ENCODE peak calls at places on chromosomes 6 and 20, in eight cellular contexts. P is sigmoid colon, T is endothelial cell of umbilical vein, Q is Panc1, J is transverse colon, N is breast epithelium, U is upper lobe of left lung, Y is prostate gland. B is an unnamed sample. For H3K4me1, the result is how much of the 10 kb centered on the place peaks cover.

GRCh38 chr6:45714795-45715507 is 300.7 kb downstream of the CLIC5 start:
- DNase-seq in Y (peak), T (peak), J (peak), Q (peak), P (peak), U (peak), N (peak), B (no peak)

GRCh38 chr20:4607287-4607713 is 114.4 kb upstream of the PRND start:
- DNase-seq in Q (peak), N (peak), T (peak), P (no peak), Y (peak), U (peak), J (peak), B (no peak)

GRCh38 chr6:79453558-79454042 is 83.6 kb downstream of the LCA5 start:
- DNase-seq in Y (peak), P (no peak), T (no peak), N (peak), U (no peak), J (no peak), Q (no peak), B (no peak)

GRCh38 chr6:136365781-136366354 is 76.2 kb upstream of the BCLAF1 start:
- DNase-seq in P (peak), N (peak), Y (peak), U (peak), T (no peak), Q (no peak), J (peak), B (peak)

GRCh38 chr20:47748851-47749250 is 36.4 kb downstream of the SULF2 start:
- DNase-seq in Q (no peak), U (peak), N (no peak), T (peak), P (no peak), J (no peak), Y (no peak), B (no peak)

GRCh38 chr20:54267510-54268003 is 59.7 kb downstream of the PFDN4 start:
- DNase-seq in T (no peak), P (no peak), Y (peak), Q (no peak), N (peak), U (peak), J (no peak), B (no peak)

GRCh38 chr6:74631558-74631957 is 574.3 kb downstream of the COL12A1 start:
- DNase-seq in P (no peak), Y (no peak), T (no peak), J (no peak), U (no peak), Q (no peak), N (no peak), B (no peak)

GRCh38 chr6:166624275-166624674 is 2.8 kb downstream of the RPS6KA2 start:
- DNase-seq in T (peak), Y (peak), P (peak), U (peak), Q (no peak), N (no peak), J (no peak), B (no peak)

DNA sequence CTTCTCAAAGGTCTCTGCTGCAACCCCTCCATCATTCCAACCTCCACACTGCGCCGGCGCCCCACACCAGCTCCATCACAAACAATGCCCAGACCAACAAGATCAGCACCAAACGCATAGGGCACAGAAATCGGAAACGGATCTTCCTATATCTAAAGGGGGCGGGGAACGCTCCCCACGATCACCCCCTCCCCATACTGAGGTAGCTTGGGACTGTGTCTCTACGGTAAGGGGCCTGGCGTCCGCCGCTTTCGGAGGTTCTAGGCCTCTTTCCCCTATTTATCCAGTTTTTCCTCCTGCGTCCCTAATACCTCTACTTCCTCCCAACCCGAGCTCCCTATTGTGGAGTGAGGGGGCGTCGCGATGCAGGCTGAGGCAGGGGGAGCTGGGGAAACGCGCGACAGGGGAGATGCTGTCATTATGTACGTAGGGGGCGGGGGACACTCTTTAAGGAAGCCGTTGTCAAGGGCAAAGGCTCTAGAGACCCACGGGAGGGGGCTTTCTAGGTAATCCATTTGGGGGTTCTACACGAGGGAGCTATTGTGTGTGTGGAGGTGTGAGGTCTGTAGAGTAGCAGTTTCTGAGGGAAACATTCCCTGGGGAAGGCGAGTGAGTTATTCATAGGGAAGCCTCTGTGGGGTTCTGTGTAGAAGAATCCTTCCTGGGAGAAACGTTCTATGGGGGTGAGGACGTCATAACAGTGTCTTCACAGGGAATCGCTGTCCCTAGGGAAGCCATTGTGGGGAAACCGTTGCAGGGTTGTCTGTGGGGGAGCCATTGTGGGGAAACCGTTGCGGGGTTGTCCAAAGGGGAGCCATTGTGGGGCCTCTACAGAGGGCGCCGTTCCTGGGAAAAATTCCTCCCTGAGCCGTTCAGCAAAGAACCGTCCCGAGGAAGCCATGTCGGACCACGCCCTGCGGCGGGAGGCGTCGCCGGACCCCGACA is 716 bp downstream of the DNAAF9 start:
- DNase-seq in T (peak), Q (no peak), P (peak), J (peak), Y (peak), U (peak), N (peak), B (peak)
- TF ChIP-seq POLR2AphosphoS5 in T (no peak), Q (no peak), P (no peak), J (no peak), Y (no peak), U (no peak), N (no peak), B (no peak)

DNA sequence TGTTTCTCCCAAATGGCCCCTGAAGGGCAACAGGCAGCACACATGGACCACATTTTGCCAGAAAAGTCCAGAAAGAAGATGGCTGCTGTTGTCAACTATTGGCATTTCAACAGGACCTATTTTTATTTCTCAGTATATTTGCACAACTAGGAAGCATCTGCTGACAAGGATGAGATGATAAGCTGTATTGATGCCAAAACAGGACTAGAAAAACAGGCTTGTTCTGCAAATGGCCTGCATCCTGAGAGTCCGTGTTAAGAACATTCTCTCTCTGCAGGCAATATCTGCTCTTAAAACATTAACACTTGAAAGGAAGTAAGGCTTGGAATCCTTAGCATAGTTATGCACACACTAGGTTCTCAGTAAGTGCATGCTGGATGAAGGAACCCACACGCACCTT is 283.7 kb downstream of the ESR1 start:
- DNase-seq in T (peak), U (no peak), N (no peak), Q (no peak), Y (peak), P (no peak), J (no peak), B (no peak)
- H3K4me1 ChIP-seq in T (under half), U (under half), N (under half), Q (under half), Y (under half), P (under half), J (under half), B (under half)

DNA sequence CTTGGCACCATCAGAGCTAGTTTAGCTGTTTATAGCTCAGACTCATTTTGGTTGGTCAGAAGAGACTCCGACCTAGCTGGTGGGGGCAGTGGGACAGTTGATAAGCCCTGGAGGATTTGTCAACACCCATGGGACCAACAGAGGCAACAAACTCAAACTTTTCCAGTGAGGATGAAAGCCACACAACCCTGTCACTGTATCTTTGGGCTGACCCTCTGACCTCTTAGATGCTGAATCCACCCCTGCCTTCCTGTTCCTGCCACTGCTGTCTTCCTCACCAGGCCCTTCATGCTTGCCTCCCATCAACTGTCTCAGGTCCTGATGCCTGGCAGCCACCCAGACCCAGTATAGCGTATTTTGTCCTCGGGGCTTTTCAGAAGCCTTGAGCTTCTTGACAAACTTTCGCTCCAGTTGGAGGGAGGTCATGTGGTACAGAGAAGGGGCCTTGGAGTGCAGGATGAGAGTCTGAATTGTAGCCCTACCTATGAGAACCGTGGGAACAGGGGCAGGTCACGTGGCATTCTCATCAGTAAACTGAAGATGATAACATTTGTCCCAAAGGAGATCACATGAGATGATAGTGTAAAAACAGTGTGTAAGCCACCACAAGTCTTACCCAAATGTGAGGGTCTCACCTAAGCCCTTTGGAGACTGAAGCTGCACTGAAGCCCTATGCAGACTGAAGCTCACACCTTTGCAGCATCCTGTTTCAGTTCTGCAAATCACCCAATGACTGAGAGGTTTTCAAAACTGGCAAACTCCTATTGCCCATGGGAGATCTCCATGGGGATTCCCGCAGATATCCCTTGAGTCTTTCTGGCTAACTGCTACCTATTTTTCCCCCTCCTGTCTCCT is 72.0 kb upstream of the F13A1 start:
- DNase-seq in J (no peak), U (no peak), P (no peak), T (no peak), N (no peak), Y (no peak), Q (no peak), B (no peak)
- TF ChIP-seq POLR2AphosphoS5 in J (no peak), U (no peak), P (no peak), T (no peak), N (no peak), Y (no peak), Q (no peak), B (no peak)

DNA sequence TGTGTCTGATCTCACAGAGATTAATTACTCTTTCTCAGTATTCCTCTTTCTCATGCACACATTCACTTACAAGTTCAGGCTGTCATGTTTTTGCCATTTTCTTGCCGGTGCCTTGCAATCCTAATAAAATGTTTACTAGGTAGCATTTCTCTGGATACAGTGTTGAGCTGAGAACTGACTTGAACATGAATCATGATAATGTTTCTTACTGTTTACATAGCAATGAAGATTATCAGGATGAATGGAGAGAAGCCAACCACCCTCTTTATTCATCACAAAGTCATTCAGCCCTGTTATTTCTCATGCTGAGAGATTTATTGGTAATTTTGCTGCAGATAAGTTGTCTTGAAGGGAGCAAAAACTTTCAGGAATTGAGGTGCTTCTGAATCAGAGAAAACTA is 185.5 kb upstream of the ECI2 start:
- DNase-seq in T (peak), P (no peak), U (no peak), Y (peak), N (no peak), Q (peak), J (no peak), B (no peak)
- H3K4me1 ChIP-seq in T (under half), P (under half), U (under half), Y (under half), N (under half), Q (under half), J (half or more), B (under half)

DNA sequence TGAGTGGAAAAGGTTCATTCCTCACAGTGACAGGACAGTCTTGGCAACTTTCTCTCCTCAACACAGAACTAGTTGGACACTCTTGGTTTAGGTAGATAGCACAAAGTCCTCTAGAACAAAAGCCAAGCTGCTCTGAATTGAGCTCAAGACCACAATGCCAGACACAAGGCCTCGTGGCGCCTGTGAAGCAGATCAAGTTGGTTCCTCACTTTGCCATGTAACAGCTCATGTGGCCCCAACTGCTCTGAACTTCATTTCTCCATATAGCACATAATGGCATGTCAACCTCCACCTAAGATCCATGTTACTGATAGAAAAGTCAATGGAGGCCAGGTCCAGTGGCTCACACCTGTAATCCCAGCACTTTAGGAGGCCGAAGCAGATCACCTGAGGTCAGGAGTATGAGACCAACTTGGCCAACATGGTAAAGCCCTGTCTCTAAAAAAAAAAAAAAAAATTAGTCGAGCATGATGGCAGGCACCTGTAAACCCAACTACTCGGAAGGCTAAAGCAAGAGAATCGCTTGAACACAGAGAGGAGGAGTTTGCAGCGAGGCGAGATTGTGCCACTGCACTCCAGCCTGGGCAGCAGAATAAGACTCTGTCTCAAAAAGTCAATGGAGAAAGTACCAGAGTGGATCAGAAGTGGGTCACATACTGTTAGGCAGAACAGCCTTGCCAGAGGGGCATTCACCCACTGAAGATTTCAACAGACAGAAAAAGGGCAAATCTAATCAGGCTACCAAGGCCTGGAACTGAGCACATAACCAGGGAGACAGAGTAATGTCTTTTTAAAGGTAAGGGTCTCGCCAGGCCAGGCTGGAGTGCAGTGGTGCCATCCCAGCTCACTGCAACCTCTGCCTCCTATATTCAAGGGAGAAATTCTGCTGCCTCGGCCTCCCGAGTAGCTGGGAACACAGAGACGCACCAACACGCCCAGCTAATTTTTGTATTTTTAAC is 21.2 kb downstream of the ROMO1 start:
- DNase-seq in T (no peak), U (no peak), J (no peak), N (no peak), Y (no peak), P (no peak), Q (no peak), B (no peak)
- TF ChIP-seq POLR2AphosphoS5 in T (no peak), U (no peak), J (no peak), N (no peak), Y (no peak), P (no peak), Q (no peak), B (peak)